ENCODE peak calls at places on chromosomes 16 and 17, in four cellular contexts. D is hippocampal formation, I is amniotic stem cell, O is upper lobe of right lung. E is an unnamed sample.
A peak's percentile ranks its signal among the peaks of the same experiment; 100 is the strongest.

GRCh38 chr17:5705876-5706420 is 121.6 kb upstream of the NLRP1 start:
- DNase-seq in D (no peak), I (no peak), O (no peak), E (no peak)

GRCh38 chr17:35791681-35792350 is 3.6 kb downstream of the MMP28 start:
- DNase-seq in D (no peak), I (no peak), O (no peak), E (no peak)

GRCh38 chr16:10971560-10971961 is 27.2 kb downstream of the CLEC16A start:
- DNase-seq in D (peak; percentile 74), I (peak; percentile 80), O (no peak), E (peak; percentile 50)

GRCh38 chr17:73309727-73310555 is 1.9 kb downstream of the CDC42EP4 start:
- DNase-seq in D (no peak), I (no peak), O (no peak), E (no peak)

GRCh38 chr16:9971907-9972306 is 210.3 kb downstream of the GRIN2A start:
- DNase-seq in D (no peak), I (no peak), O (no peak), E (no peak)

GRCh38 chr16:70160821-70161220 is 12.8 kb upstream of the CLEC18C start:
- DNase-seq in D (no peak), I (no peak), O (no peak), E (no peak)

GRCh38 chr16:31179153-31179746 is 689 bp upstream of the FUS start:
- DNase-seq in D (no peak), I (no peak), O (no peak), E (no peak)

GRCh38 chr16:48492131-48492530 is 106.9 kb upstream of the SIAH1 start:
- DNase-seq in D (no peak), I (no peak), O (no peak), E (no peak)

GRCh38 chr16:75703341-75703740 is 2.1 kb upstream of the DUXB start:
- DNase-seq in D (no peak), I (peak; percentile 6), O (no peak), E (no peak)

GRCh38 chr16:68737046-68737729 is at the start of gene CDH1:
- DNase-seq in D (no peak), I (no peak), O (peak; percentile 97), E (peak; percentile 70)

GRCh38 chr17:50630524-50631194 is 4.0 kb upstream of the ABCC3 start:
- DNase-seq in D (no peak), I (no peak), O (peak; percentile 85), E (peak; percentile 52)

GRCh38 chr16:10950393-10950792 is 6.0 kb downstream of the CLEC16A start:
- DNase-seq in D (no peak), I (no peak), O (peak; percentile 40), E (no peak)

GRCh38 chr16:83653785-83654184 is 154.0 kb upstream of the HSBP1 start:
- DNase-seq in D (no peak), I (no peak), O (no peak), E (no peak)

E was measured in NCI-H2029.